ENCODE peak calls at places on chromosomes 7 and 10, in seven cellular contexts. Z is stimulated activated effector memory CD8-positive, alpha-beta T cell treated with anti-CD3 and anti-CD28 coated beads, Interleukin-12 subunit alpha, Interleukin-12 subunit beta, amount 100 ng/mL, for 72 hours; M is stimulated activated naive CD8-positive, alpha-beta T cell treated with anti-CD3 and anti-CD28 coated beads, Interleukin-15, Interleukin-2, amounts not matched to agents 100 U/mL and 50 U/mL, for 24 hours; R is occipital lobe; A is T-cell; K is ACHN; Y is left ventricle myocardium inferior. L is an unnamed sample.

GRCh38 chr10:124296121-124296812 is 122.5 kb downstream of the OAT start:
- DNase-seq in Y (no peak), K (peak; percentile 43), R (no peak), Z (no peak), M (no peak), A (no peak), L (no peak)

GRCh38 chr7:137958593-137959431 is 43.1 kb downstream of the CREB3L2 start:
- DNase-seq in A (no peak), Z (no peak), R (no peak), K (no peak), M (no peak), Y (no peak), L (no peak)

GRCh38 chr10:73883553-73883952 is 9.2 kb upstream of the CAMK2G start:
- DNase-seq in Y (no peak), Z (no peak), K (no peak), M (no peak), R (no peak), A (no peak), L (no peak)

GRCh38 chr10:127921751-127922140 is 14.8 kb downstream of the PTPRE start:
- DNase-seq in K (peak; percentile 17), R (no peak), Y (no peak), Z (no peak), A (no peak), M (no peak), L (no peak)

GRCh38 chr10:71812016-71812912 is 38.8 kb downstream of the PSAP start:
- DNase-seq in Z (peak; percentile 85), Y (peak; percentile 68), A (peak; percentile 75), R (no peak), M (peak; percentile 87), K (peak; percentile 65), L (peak; percentile 76)

GRCh38 chr10:11036424-11037011 is 18.8 kb downstream of the CELF2 start:
- DNase-seq in Z (no peak), R (no peak), K (peak; percentile 44), Y (no peak), M (no peak), A (no peak), L (no peak)

GRCh38 chr7:27991006-27991528 is 189.5 kb downstream of the JAZF1 start:
- DNase-seq in Y (no peak), Z (no peak), R (no peak), M (no peak), K (no peak), A (no peak), L (no peak)

GRCh38 chr7:8135417-8135816 is 126.5 kb downstream of the ICA1 start:
- DNase-seq in R (no peak), A (no peak), Z (no peak), Y (no peak), K (no peak), M (no peak), L (no peak)

GRCh38 chr7:92343719-92344118 is 97.9 kb downstream of the ANKIB1 start:
- DNase-seq in R (no peak), Z (no peak), A (no peak), M (no peak), K (no peak), Y (no peak), L (no peak)

GRCh38 chr7:56028942-56029630 is 22.2 kb downstream of the PSPH start:
- DNase-seq in K (no peak), A (no peak), Z (no peak), M (no peak), Y (no peak), R (no peak), L (no peak)

GRCh38 chr10:52334595-52334994 is 20.5 kb downstream of the DKK1 start:
- DNase-seq in M (no peak), K (no peak), Y (no peak), R (no peak), Z (no peak), A (no peak), L (no peak)

GRCh38 chr7:151725844-151726770 is 150.8 kb downstream of the PRKAG2 start:
- DNase-seq in Z (no peak), M (no peak), R (no peak), Y (no peak), K (no peak), A (no peak), L (no peak)

GRCh38 chr7:77348371-77348813 is 67.8 kb downstream of the GSAP start:
- DNase-seq in A (no peak), Z (no peak), K (peak; percentile 46), R (no peak), Y (no peak), M (no peak), L (no peak)

GRCh38 chr7:84949501-84949900 is 237.4 kb downstream of the SEMA3D start:
- DNase-seq in K (no peak), R (no peak), M (no peak), Z (no peak), Y (no peak), A (no peak), L (no peak)

GRCh38 chr7:107628461-107629064 is 32.1 kb upstream of the SLC26A4 start:
- DNase-seq in Y (no peak), Z (no peak), K (no peak), M (no peak), R (no peak), A (no peak), L (no peak)

GRCh38 chr7:77800158-77800557 is 1.6 kb downstream of the PHTF2 start:
- DNase-seq in A (no peak), Z (no peak), M (no peak), K (no peak), R (no peak), Y (no peak), L (no peak)

GRCh38 chr7:116571037-116571436 is 46.2 kb downstream of the CAV1 start:
- DNase-seq in R (no peak), A (no peak), M (no peak), K (peak; percentile 79), Y (no peak), Z (no peak), L (no peak)

GRCh38 chr7:46000513-46000912 is 79.4 kb upstream of the IGFBP3 start:
- DNase-seq in R (no peak), Y (no peak), Z (no peak), M (no peak), K (no peak), A (no peak), L (no peak)

GRCh38 chr10:73623056-73623455 is 18.2 kb downstream of the MYOZ1 start:
- DNase-seq in Y (no peak), M (no peak), A (no peak), R (no peak), K (peak; percentile 74), Z (no peak), L (no peak)

GRCh38 chr10:132572545-132572937 is 35.0 kb downstream of the INPP5A start:
- DNase-seq in A (no peak), R (no peak), Z (no peak), K (peak; percentile 37), M (no peak), Y (no peak), L (no peak)

GRCh38 chr10:60502621-60503020 is 112.9 kb upstream of the ANK3 start:
- DNase-seq in A (no peak), K (no peak), M (no peak), Y (no peak), R (no peak), Z (no peak), L (no peak)

GRCh38 chr10:62037166-62037831 is 135.8 kb downstream of the ARID5B start:
- DNase-seq in M (no peak), K (no peak), A (no peak), R (no peak), Z (no peak), Y (no peak), L (no peak)

GRCh38 chr7:99008181-99008631 is 129.9 kb downstream of the TRRAP start:
- DNase-seq in R (no peak), Z (no peak), Y (no peak), M (no peak), A (no peak), K (no peak), L (no peak)

GRCh38 chr7:20784311-20785210 is 2.1 kb downstream of the SP8 start:
- DNase-seq in A (no peak), Y (no peak), R (no peak), Z (no peak), M (no peak), K (peak; percentile 72), L (no peak)

GRCh38 chr10:2279666-2280065 is 542.3 kb upstream of the ADARB2 start:
- DNase-seq in M (no peak), K (peak; percentile 59), R (no peak), Y (no peak), Z (no peak), A (no peak), L (no peak)

GRCh38 chr10:69726850-69727249 is 74.9 kb upstream of the COL13A1 start:
- DNase-seq in Z (no peak), R (no peak), M (no peak), K (no peak), A (no peak), Y (no peak), L (no peak)

GRCh38 chr7:4849390-4849789 is 12.4 kb downstream of the PAPOLB start:
- DNase-seq in Z (no peak), K (peak; percentile 57), A (no peak), Y (no peak), R (no peak), M (peak; percentile 16), L (no peak)

GRCh38 chr7:47382200-47382599 is 199.7 kb downstream of the TNS3 start:
- DNase-seq in K (no peak), A (no peak), Y (no peak), M (no peak), Z (no peak), R (no peak), L (no peak)

GRCh38 chr10:124917168-124917938 is 24.6 kb upstream of the ZRANB1 start:
- DNase-seq in A (peak; percentile 12), R (peak; percentile 13), K (peak; percentile 60), M (peak; percentile 44), Y (peak; percentile 36), Z (peak; percentile 64), L (peak; percentile 33)

GRCh38 chr10:28387141-28387540 is 84.3 kb upstream of the MPP7 start:
- DNase-seq in Y (no peak), A (no peak), K (no peak), R (no peak), Z (no peak), M (no peak), L (no peak)

GRCh38 chr7:42168512-42168911 is 68.5 kb downstream of the GLI3 start:
- DNase-seq in R (no peak), A (no peak), M (no peak), K (no peak), Z (no peak), Y (no peak), L (no peak)

GRCh38 chr10:125823663-125824251 is 411 bp downstream of the BCCIP start:
- DNase-seq in K (peak; percentile 26), R (no peak), Z (peak; percentile 53), A (peak; percentile 4), Y (no peak), M (peak; percentile 34), L (no peak)

GRCh38 chr7:150439926-150440325 is 10.5 kb upstream of the GIMAP8 start:
- DNase-seq in K (no peak), M (no peak), A (no peak), R (no peak), Z (no peak), Y (no peak), L (no peak)

GRCh38 chr10:12499587-12499986 is 150.2 kb downstream of the CAMK1D start:
- DNase-seq in Y (no peak), K (no peak), R (no peak), A (no peak), Z (no peak), M (no peak), L (no peak)

GRCh38 chr10:44382131-44382858 is 2.6 kb downstream of the CXCL12 start:
- DNase-seq in M (no peak), Y (no peak), R (no peak), A (no peak), Z (no peak), K (no peak), L (no peak)

GRCh38 chr7:128359939-128360338 is 1.6 kb downstream of the PRRT4 start:
- DNase-seq in M (no peak), Y (no peak), Z (no peak), A (no peak), K (no peak), R (no peak), L (no peak)

GRCh38 chr10:48507933-48508830 is 96.7 kb downstream of the ARHGAP22 start:
- DNase-seq in M (no peak), R (no peak), Y (peak; percentile 53), Z (no peak), K (no peak), A (no peak), L (no peak)

GRCh38 chr10:80855348-80855971 is 317.8 kb downstream of the SH2D4B start:
- DNase-seq in R (no peak), M (no peak), A (no peak), Z (no peak), Y (no peak), K (peak; percentile 11), L (no peak)